ENCODE peak calls at places on chromosomes 2 and 18, in four cellular contexts. One of them, this sample, is unnamed.

GRCh38 chr2:220194630-220195029 is 567.2 kb downstream of the SLC4A3 start:
- DNase-seq in kidney epithelial cell: no peak
- DNase-seq in NB4: no peak
- DNase-seq in gastrocnemius medialis: no peak
- DNase-seq in this sample: no peak

GRCh38 chr2:195756218-195756941 is 99.4 kb downstream of the SLC39A10 start:
- DNase-seq in gastrocnemius medialis: no peak
- DNase-seq in kidney epithelial cell: no peak
- DNase-seq in NB4: no peak
- DNase-seq in this sample: no peak

GRCh38 chr2:99488999-99489757 is 639 bp downstream of the REV1 start:
- DNase-seq in kidney epithelial cell: no peak
- DNase-seq in gastrocnemius medialis: peak; percentile 61
- DNase-seq in NB4: peak; percentile 78
- DNase-seq in this sample: no peak

GRCh38 chr2:11187083-11187619 is 31.9 kb downstream of the SLC66A3 start:
- DNase-seq in kidney epithelial cell: no peak
- DNase-seq in gastrocnemius medialis: no peak
- DNase-seq in NB4: peak; percentile 33
- DNase-seq in this sample: no peak

GRCh38 chr18:54918060-54918459 is 41.2 kb downstream of the CCDC68 start:
- DNase-seq in NB4: no peak
- DNase-seq in kidney epithelial cell: no peak
- DNase-seq in gastrocnemius medialis: no peak
- DNase-seq in this sample: no peak

GRCh38 chr2:216596234-216596985 is 36.8 kb upstream of the IGFBP2 start:
- DNase-seq in gastrocnemius medialis: no peak
- DNase-seq in NB4: no peak
- DNase-seq in kidney epithelial cell: no peak
- DNase-seq in this sample: peak; percentile 31

GRCh38 chr18:32351014-32351413 is 119.7 kb downstream of the GAREM1 start:
- DNase-seq in NB4: no peak
- DNase-seq in kidney epithelial cell: no peak
- DNase-seq in gastrocnemius medialis: no peak
- DNase-seq in this sample: no peak

GRCh38 chr2:215022418-215022817 is 116.0 kb downstream of the ABCA12 start:
- DNase-seq in gastrocnemius medialis: no peak
- DNase-seq in kidney epithelial cell: peak; percentile 28
- DNase-seq in NB4: no peak
- DNase-seq in this sample: no peak

GRCh38 chr2:11377915-11378649 is 33.6 kb upstream of the ROCK2 start:
- DNase-seq in NB4: no peak
- DNase-seq in kidney epithelial cell: no peak
- DNase-seq in gastrocnemius medialis: no peak
- DNase-seq in this sample: no peak

GRCh38 chr2:236177604-236177966 is 9.4 kb upstream of the GBX2 start:
- DNase-seq in gastrocnemius medialis: peak; percentile 55
- DNase-seq in NB4: peak; percentile 27
- DNase-seq in kidney epithelial cell: no peak
- DNase-seq in this sample: no peak

GRCh38 chr2:215850380-215850779 is 163.0 kb downstream of the MREG start:
- DNase-seq in gastrocnemius medialis: no peak
- DNase-seq in kidney epithelial cell: no peak
- DNase-seq in NB4: no peak
- DNase-seq in this sample: no peak

GRCh38 chr2:128447538-128447885 is 128.8 kb upstream of the HS6ST1 start:
- DNase-seq in gastrocnemius medialis: no peak
- DNase-seq in kidney epithelial cell: no peak
- DNase-seq in NB4: no peak
- DNase-seq in this sample: no peak

GRCh38 chr2:130825231-130825971 is 11.3 kb upstream of the ARHGEF4 start:
- DNase-seq in NB4: no peak
- DNase-seq in gastrocnemius medialis: no peak
- DNase-seq in kidney epithelial cell: no peak
- DNase-seq in this sample: no peak

GRCh38 chr2:216070195-216070594 is 11.4 kb downstream of the PECR start:
- DNase-seq in kidney epithelial cell: no peak
- DNase-seq in NB4: no peak
- DNase-seq in gastrocnemius medialis: no peak
- DNase-seq in this sample: no peak

GRCh38 chr18:12059334-12060181 is 34.1 kb upstream of the ANKRD62 start:
- DNase-seq in gastrocnemius medialis: no peak
- DNase-seq in kidney epithelial cell: no peak
- DNase-seq in NB4: no peak
- DNase-seq in this sample: no peak

GRCh38 chr2:42967959-42968674 is 175.7 kb upstream of the HAAO start:
- DNase-seq in gastrocnemius medialis: peak; percentile 78
- DNase-seq in kidney epithelial cell: no peak
- DNase-seq in NB4: no peak
- DNase-seq in this sample: peak; percentile 67

GRCh38 chr2:170260188-170260587 is 82.2 kb downstream of the MYO3B start:
- DNase-seq in kidney epithelial cell: no peak
- DNase-seq in NB4: no peak
- DNase-seq in gastrocnemius medialis: no peak
- DNase-seq in this sample: no peak

GRCh38 chr18:32349728-32350395 is 120.8 kb downstream of the GAREM1 start:
- DNase-seq in gastrocnemius medialis: peak; percentile 55
- DNase-seq in NB4: no peak
- DNase-seq in kidney epithelial cell: peak; percentile 96
- DNase-seq in this sample: peak; percentile 79

GRCh38 chr18:69708844-69709243 is 238.8 kb downstream of the CD226 start:
- DNase-seq in gastrocnemius medialis: no peak
- DNase-seq in NB4: no peak
- DNase-seq in kidney epithelial cell: no peak
- DNase-seq in this sample: no peak

GRCh38 chr2:46656640-46657039 is 177.3 kb downstream of the TMEM247 start:
- DNase-seq in NB4: no peak
- DNase-seq in gastrocnemius medialis: no peak
- DNase-seq in kidney epithelial cell: no peak
- DNase-seq in this sample: no peak

GRCh38 chr2:173630425-173631122 is 275.9 kb downstream of the CDCA7 start:
- DNase-seq in gastrocnemius medialis: no peak
- DNase-seq in NB4: no peak
- DNase-seq in kidney epithelial cell: no peak
- DNase-seq in this sample: no peak

GRCh38 chr2:181648478-181649155 is 8.3 kb downstream of the CERKL start:
- DNase-seq in NB4: no peak
- DNase-seq in kidney epithelial cell: no peak
- DNase-seq in gastrocnemius medialis: no peak
- DNase-seq in this sample: no peak

GRCh38 chr18:56575819-56576663 is 62.4 kb downstream of the TXNL1 start:
- DNase-seq in kidney epithelial cell: no peak
- DNase-seq in gastrocnemius medialis: no peak
- DNase-seq in NB4: peak; percentile 55
- DNase-seq in this sample: no peak

GRCh38 chr2:82779981-82780380 is 1679.1 kb downstream of the SUCLG1 start:
- DNase-seq in NB4: no peak
- DNase-seq in kidney epithelial cell: no peak
- DNase-seq in gastrocnemius medialis: no peak
- DNase-seq in this sample: no peak

GRCh38 chr2:195364015-195364965 is 292.7 kb upstream of the SLC39A10 start:
- DNase-seq in NB4: no peak
- DNase-seq in kidney epithelial cell: no peak
- DNase-seq in gastrocnemius medialis: no peak
- DNase-seq in this sample: no peak

GRCh38 chr2:129619471-129619870 is 360.0 kb upstream of the RAB6C start:
- DNase-seq in NB4: no peak
- DNase-seq in gastrocnemius medialis: no peak
- DNase-seq in kidney epithelial cell: no peak
- DNase-seq in this sample: no peak

GRCh38 chr2:227376911-227377396 is 2.2 kb downstream of the TM4SF20 start:
- DNase-seq in NB4: no peak
- DNase-seq in kidney epithelial cell: no peak
- DNase-seq in gastrocnemius medialis: no peak
- DNase-seq in this sample: no peak

GRCh38 chr18:61831071-61831470 is 61.7 kb downstream of the RNF152 start:
- DNase-seq in kidney epithelial cell: no peak
- DNase-seq in NB4: no peak
- DNase-seq in gastrocnemius medialis: no peak
- DNase-seq in this sample: no peak

GRCh38 chr2:75292826-75293225 is 93.5 kb upstream of the TACR1 start:
- DNase-seq in NB4: no peak
- DNase-seq in gastrocnemius medialis: no peak
- DNase-seq in kidney epithelial cell: peak; percentile 9
- DNase-seq in this sample: no peak

GRCh38 chr2:238777369-238778067 is 70.4 kb upstream of the TWIST2 start:
- DNase-seq in NB4: peak; percentile 90
- DNase-seq in kidney epithelial cell: no peak
- DNase-seq in gastrocnemius medialis: no peak
- DNase-seq in this sample: no peak

GRCh38 chr2:95206086-95206485 is 1.2 kb upstream of the ZNF892 start:
- DNase-seq in NB4: no peak
- DNase-seq in kidney epithelial cell: no peak
- DNase-seq in gastrocnemius medialis: no peak
- DNase-seq in this sample: no peak
- TF ChIP-seq CTCF in NB4: no peak
- TF ChIP-seq CTCF in kidney epithelial cell: no peak
- TF ChIP-seq CTCF in gastrocnemius medialis: no peak
- TF ChIP-seq CTCF in this sample: no peak

DNA sequence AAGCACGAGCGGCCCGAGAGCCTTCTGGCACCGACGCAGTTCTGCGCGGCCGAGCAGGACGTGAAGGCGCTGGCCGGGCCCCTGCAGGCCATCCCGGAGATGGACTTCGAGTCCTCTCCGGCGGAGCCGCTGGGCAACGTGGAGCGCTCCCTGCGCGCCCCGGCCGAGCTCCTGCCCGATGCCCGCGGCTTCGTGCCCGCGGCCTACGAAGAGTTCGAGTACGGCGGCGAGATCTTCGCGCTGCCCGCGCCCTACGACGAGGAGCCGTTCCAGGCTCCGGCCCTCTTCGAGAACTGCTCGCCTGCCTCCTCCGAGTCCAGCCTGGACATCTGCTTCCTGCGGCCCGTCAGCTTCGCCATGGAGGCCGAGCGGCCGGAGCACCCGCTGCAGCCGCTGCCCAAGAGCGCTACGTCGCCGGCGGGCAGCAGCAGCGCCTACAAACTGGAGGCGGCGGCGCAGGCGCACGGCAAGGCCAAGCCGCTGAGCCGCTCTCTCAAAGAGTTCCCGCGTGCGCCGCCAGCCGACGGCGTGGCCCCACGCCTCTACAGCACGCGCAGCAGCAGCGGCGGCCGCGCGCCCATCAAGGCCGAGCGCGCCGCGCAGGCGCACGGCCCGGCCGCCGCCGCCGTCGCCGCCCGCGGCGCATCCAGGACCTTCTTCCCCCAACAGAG is 70.4 kb downstream of the ARHGEF33 start:
- DNase-seq in gastrocnemius medialis: peak; percentile 47
- DNase-seq in kidney epithelial cell: peak; percentile 47
- DNase-seq in NB4: no peak
- DNase-seq in this sample: peak; percentile 23
- H3K4me3 ChIP-seq in gastrocnemius medialis: peak overlapping the region; percentile 60
- H3K4me3 ChIP-seq in kidney epithelial cell: peak overlapping the region; percentile 37
- H3K4me3 ChIP-seq in NB4: no peak overlapping the region
- H3K4me3 ChIP-seq in this sample: peak overlapping the region; percentile 53

GRCh38 chr18:6221602-6222014 is 193.1 kb downstream of the L3MBTL4 start:
- DNase-seq in gastrocnemius medialis: no peak
- DNase-seq in NB4: no peak
- DNase-seq in kidney epithelial cell: no peak
- DNase-seq in this sample: no peak
- TF ChIP-seq CTCF in gastrocnemius medialis: no peak
- TF ChIP-seq CTCF in NB4: no peak
- TF ChIP-seq CTCF in kidney epithelial cell: no peak
- TF ChIP-seq CTCF in this sample: no peak

GRCh38 chr18:28115149-28115550 is 61.8 kb downstream of the CDH2 start:
- DNase-seq in gastrocnemius medialis: no peak
- DNase-seq in kidney epithelial cell: peak; percentile 99
- DNase-seq in NB4: no peak
- DNase-seq in this sample: peak; percentile 81
- H3K4me3 ChIP-seq in gastrocnemius medialis: no peak overlapping the region
- H3K4me3 ChIP-seq in kidney epithelial cell: no peak overlapping the region
- H3K4me3 ChIP-seq in NB4: no peak overlapping the region
- H3K4me3 ChIP-seq in this sample: peak overlapping the region; percentile 37

This sample was measured in AG04449.